ENCODE peak calls at places on chromosomes 11 and 22, in six cellular contexts. I, Q, F, C, Z and B are unnamed samples.

GRCh38 chr11:117490019-117490679 is 162.5 kb downstream of the CEP164 start:
- DNase-seq in Z (no peak), Q (no peak), C (no peak), I (no peak), F (no peak), B (no peak)

GRCh38 chr11:100930185-100930778 is 199.3 kb downstream of the PGR start:
- DNase-seq in C (no peak), Q (no peak), F (peak; percentile 50), Z (no peak), I (no peak), B (no peak)

GRCh38 chr11:5476184-5476819 is 12.2 kb upstream of the OR52D1 start:
- DNase-seq in F (peak; percentile 27), C (no peak), I (no peak), Z (peak; percentile 25), Q (peak; percentile 18), B (no peak)

GRCh38 chr22:22371031-22371541 is 126.5 kb downstream of the VPREB1 start:
- DNase-seq in I (no peak), Q (no peak), Z (no peak), F (no peak), C (no peak), B (no peak)

GRCh38 chr11:126103150-126103549 is 40.5 kb upstream of the CDON start:
- DNase-seq in Q (no peak), Z (no peak), F (no peak), C (no peak), I (no peak), B (no peak)

GRCh38 chr22:37425800-37426531 is 1.3 kb downstream of the ELFN2 start:
- DNase-seq in C (no peak), Q (no peak), I (no peak), Z (no peak), F (peak; percentile 69), B (no peak)

GRCh38 chr11:17574141-17574798 is 27.2 kb downstream of the OTOG start:
- DNase-seq in Q (no peak), Z (no peak), F (no peak), I (no peak), C (no peak), B (no peak)

GRCh38 chr22:23033116-23033905 is 37.0 kb upstream of the GNAZ start:
- DNase-seq in F (no peak), Q (no peak), Z (no peak), I (no peak), C (no peak), B (no peak)

GRCh38 chr11:44595006-44595405 is 29.5 kb downstream of the CD82 start:
- DNase-seq in C (no peak), Q (no peak), F (no peak), I (no peak), Z (no peak), B (no peak)

GRCh38 chr11:92083123-92083522 is 141.5 kb upstream of the FAT3 start:
- DNase-seq in F (no peak), C (no peak), Q (no peak), Z (no peak), I (no peak), B (no peak)

GRCh38 chr11:34632105-34632780 is 11.3 kb downstream of the EHF start:
- DNase-seq in C (no peak), I (no peak), Q (no peak), F (no peak), Z (no peak), B (no peak)

GRCh38 chr22:23751441-23751996 is 607 bp upstream of the ZNF70 start:
- DNase-seq in Q (no peak), Z (peak; percentile 50), C (no peak), F (no peak), I (peak; percentile 77), B (no peak)

GRCh38 chr11:96481806-96482592 is 92.2 kb downstream of the JRKL start:
- DNase-seq in Q (no peak), F (no peak), C (no peak), Z (no peak), I (no peak), B (no peak)

GRCh38 chr11:76339217-76339616 is 41.7 kb downstream of the THAP12 start:
- DNase-seq in I (peak; percentile 89), Q (no peak), Z (peak; percentile 25), F (no peak), C (peak; percentile 13), B (no peak)

GRCh38 chr11:60485987-60486386 is 6.6 kb upstream of the MS4A12 start:
- DNase-seq in F (no peak), I (no peak), C (no peak), Q (no peak), Z (peak; percentile 34), B (no peak)

GRCh38 chr11:78647986-78648875 is 73.6 kb upstream of the NARS2 start:
- DNase-seq in Q (no peak), Z (no peak), C (no peak), I (no peak), F (no peak), B (no peak)

GRCh38 chr22:33409134-33409533 is 351.0 kb upstream of the SYN3 start:
- DNase-seq in Q (no peak), F (no peak), I (no peak), C (no peak), Z (no peak), B (no peak)

GRCh38 chr11:112042161-112042960 is 17.2 kb downstream of the DLAT start:
- DNase-seq in I (no peak), Q (no peak), F (peak; percentile 39), C (no peak), Z (no peak), B (no peak)

GRCh38 chr11:74634537-74634936 is 42.2 kb downstream of the POLD3 start:
- DNase-seq in C (no peak), Z (peak; percentile 14), I (no peak), F (peak; percentile 93), Q (no peak), B (no peak)

DNA sequence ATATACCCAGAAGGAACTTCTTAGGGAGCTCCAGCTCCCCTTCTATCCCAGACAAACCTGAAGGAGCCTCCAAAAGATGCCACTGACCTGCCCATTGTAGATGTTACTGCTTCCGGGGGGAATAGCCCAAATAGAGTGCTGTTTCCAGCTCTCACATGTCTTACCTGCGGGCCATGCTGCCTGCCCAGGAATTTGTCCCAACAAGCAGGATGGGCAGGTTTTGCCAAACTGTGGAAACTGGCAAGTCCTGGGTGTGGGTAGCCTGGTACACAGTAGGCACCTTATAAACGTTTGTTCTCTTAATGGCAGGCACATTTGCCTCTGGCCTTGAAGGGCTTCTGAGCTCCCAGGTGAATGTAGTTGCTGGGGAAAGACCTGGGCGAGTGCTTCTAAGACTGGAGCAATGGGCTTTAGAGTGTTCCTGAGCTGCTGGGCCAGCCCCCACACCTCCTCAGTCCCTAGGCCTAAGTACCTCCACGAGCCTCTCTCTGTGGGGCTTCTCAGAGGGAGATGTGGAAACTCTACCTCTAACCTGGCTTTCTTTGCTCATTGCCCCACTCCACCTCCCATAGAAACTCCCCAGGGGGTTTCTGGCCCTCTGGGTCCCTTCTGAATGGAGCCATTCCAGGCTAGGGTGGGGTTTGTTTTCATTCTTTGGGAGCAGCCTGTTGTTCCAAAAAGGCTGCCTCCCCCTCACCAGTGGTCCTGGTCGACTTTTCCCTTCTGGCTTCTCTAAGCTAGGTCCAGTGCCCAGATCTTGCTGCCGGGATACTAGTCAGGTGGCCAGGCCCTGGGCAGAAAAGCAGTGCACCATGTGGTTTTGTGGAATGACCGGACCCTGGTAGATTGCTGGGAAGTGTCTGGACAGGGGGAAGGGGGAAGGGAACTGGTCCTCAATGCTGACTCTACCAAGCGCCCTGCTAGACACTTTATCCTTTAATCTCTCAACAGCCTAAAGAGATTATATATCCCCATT is 37.2 kb downstream of the LIMK2 start:
- DNase-seq in I (peak; percentile 33), Q (no peak), Z (no peak), F (peak; percentile 48), C (no peak), B (no peak)
- H3K4me1 ChIP-seq in I (peaks cover 39% of the 10 kb centered on the region), Q (peaks cover 31% of the 10 kb centered on the region), Z (peaks cover 47% of the 10 kb centered on the region), F (peaks cover 56% of the 10 kb centered on the region), C (peaks cover 50% of the 10 kb centered on the region), B (peaks cover 41% of the 10 kb centered on the region)

GRCh38 chr11:31810779-31811647 is at the start of gene PAX6:
- DNase-seq in F (peak; percentile 13), Z (peak; percentile 22), Q (no peak), I (peak; percentile 60), C (no peak), B (peak; percentile 80)
- H3K4me1 ChIP-seq in F (peaks cover 31% of the 10 kb centered on the region), Z (peaks cover 52% of the 10 kb centered on the region), Q (peaks cover 57% of the 10 kb centered on the region), I (peaks cover 71% of the 10 kb centered on the region), C (peaks cover 66% of the 10 kb centered on the region), B (peaks cover 22% of the 10 kb centered on the region)

GRCh38 chr11:28520291-28520690 is 412.1 kb downstream of the METTL15 start:
- DNase-seq in Q (no peak), F (no peak), I (no peak), Z (no peak), C (no peak), B (no peak)
- H3K4me1 ChIP-seq in Q (no peaks in the 10 kb centered on the region), F (peaks cover 9% of the 10 kb centered on the region), I (no peaks in the 10 kb centered on the region), Z (no peaks in the 10 kb centered on the region), C (no peaks in the 10 kb centered on the region), B (no peaks in the 10 kb centered on the region)

DNA sequence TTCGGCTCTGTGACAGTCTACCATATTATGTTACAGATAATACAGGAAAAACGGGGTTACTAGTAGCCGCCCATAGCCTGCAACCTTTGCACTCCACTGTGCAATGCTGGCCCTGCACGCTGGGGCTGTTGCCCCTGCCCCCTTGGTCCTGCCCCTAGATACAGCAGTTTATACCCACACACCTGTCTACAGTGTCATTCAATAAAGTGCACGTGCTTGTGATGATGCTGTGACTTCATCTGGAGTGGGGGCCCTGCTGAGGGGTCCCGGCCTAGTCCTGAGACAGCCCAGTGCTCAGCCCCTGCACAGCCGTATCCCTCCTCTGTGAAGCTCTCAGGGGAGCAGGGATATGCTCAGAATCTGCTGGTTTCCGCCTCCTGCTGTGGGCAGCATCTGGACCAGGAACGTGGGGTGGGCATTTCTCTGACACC is 1.2 kb downstream of the IFITM1 start:
- DNase-seq in Z (no peak), Q (no peak), I (no peak), C (no peak), F (no peak), B (no peak)
- H3K4me1 ChIP-seq in Z (peaks cover 35% of the 10 kb centered on the region), Q (peaks cover 36% of the 10 kb centered on the region), I (peaks cover 30% of the 10 kb centered on the region), C (peaks cover 39% of the 10 kb centered on the region), F (peaks cover 3% of the 10 kb centered on the region), B (peaks cover 60% of the 10 kb centered on the region)

DNA sequence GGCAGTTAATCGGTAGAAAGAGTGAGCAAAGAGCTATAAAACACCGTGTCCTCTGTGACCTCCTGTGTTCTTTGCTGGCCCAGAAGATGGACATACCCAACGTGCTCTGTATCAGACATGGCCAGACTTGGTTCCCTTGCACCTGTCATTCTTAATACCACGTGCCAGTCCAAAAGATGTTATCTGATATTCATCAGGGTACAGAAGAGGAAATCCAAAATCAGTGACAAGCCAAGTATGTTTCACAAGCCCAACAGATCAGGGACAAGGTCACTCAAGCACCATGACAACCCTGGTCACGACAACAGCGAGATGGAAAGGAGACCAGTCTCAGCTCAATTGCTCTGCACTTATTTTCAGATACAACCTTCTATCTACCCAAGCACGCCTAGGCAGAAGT is 3.4 kb downstream of the LRP4 start:
- DNase-seq in F (no peak), I (no peak), Q (no peak), C (no peak), Z (no peak), B (no peak)
- H3K4me1 ChIP-seq in F (peaks cover 36% of the 10 kb centered on the region), I (peaks cover 60% of the 10 kb centered on the region), Q (peaks cover 25% of the 10 kb centered on the region), C (peaks cover 42% of the 10 kb centered on the region), Z (peaks cover 23% of the 10 kb centered on the region), B (peaks cover 32% of the 10 kb centered on the region)